ENCODE peak calls at places on chromosome 6, in four cellular contexts. C, B, S and W are unnamed samples.

GRCh38 chr6:151482290-151482689 is 11.5 kb upstream of the CCDC170 start:
- DNase-seq in S (no peak), C (no peak), B (no peak), W (peak)

GRCh38 chr6:42928748-42929087 is 562 bp upstream of the CNPY3 start:
- DNase-seq in B (peak), C (no peak), S (no peak), W (no peak)

GRCh38 chr6:101806241-101806640 is 412.7 kb downstream of the GRIK2 start:
- DNase-seq in C (no peak), B (peak), S (peak), W (peak)

GRCh38 chr6:11143394-11144371 is 32.2 kb upstream of the ERVFRD-1 start:
- DNase-seq in C (peak), S (peak), B (peak), W (peak)

GRCh38 chr6:142867988-142868818 is 76.8 kb downstream of the HIVEP2 start:
- DNase-seq in S (no peak), B (no peak), C (no peak), W (peak)

GRCh38 chr6:54877713-54878317 is 31.2 kb downstream of the FAM83B start:
- DNase-seq in S (no peak), C (no peak), B (no peak), W (no peak)

GRCh38 chr6:25224237-25224636 is 54.9 kb upstream of the CARMIL1 start:
- DNase-seq in B (no peak), S (no peak), C (no peak), W (no peak)

GRCh38 chr6:61894536-61894935 is 391.5 kb downstream of the KHDRBS2 start:
- DNase-seq in B (no peak), C (no peak), S (no peak), W (no peak)

GRCh38 chr6:2947424-2947823 is 23.9 kb downstream of the SERPINB6 start:
- DNase-seq in B (no peak), C (no peak), S (no peak), W (no peak)

GRCh38 chr6:19121516-19121915 is 715.7 kb upstream of the ID4 start:
- DNase-seq in S (no peak), C (no peak), B (no peak), W (no peak)

GRCh38 chr6:7438011-7438410 is 48.4 kb downstream of the RIOK1 start:
- DNase-seq in C (no peak), B (no peak), S (no peak), W (no peak)

GRCh38 chr6:20160541-20161283 is 51.6 kb downstream of the MBOAT1 start:
- DNase-seq in B (no peak), S (no peak), C (no peak), W (no peak)

GRCh38 chr6:111835807-111836206 is 37.4 kb downstream of the FYN start:
- DNase-seq in S (no peak), C (no peak), B (no peak), W (no peak)

GRCh38 chr6:138647006-138647405 is 126.6 kb upstream of the CCDC28A start:
- DNase-seq in B (no peak), S (peak), C (no peak), W (peak)

GRCh38 chr6:28977351-28978136 is 27.6 kb downstream of the ZNF311 start:
- DNase-seq in C (no peak), S (peak), B (peak), W (peak)

GRCh38 chr6:1917628-1918371 is 308.1 kb downstream of the FOXC1 start:
- DNase-seq in C (peak), S (peak), B (peak), W (peak)

GRCh38 chr6:158793432-158793831 is 25.7 kb downstream of the EZR start:
- DNase-seq in C (peak), B (peak), S (no peak), W (peak)

GRCh38 chr6:30544666-30545272 is 11.5 kb downstream of the GNL1 start:
- DNase-seq in S (peak), B (peak), C (peak), W (peak)

GRCh38 chr6:42108071-42108470 is 34.3 kb downstream of the C6orf132 start:
- DNase-seq in B (no peak), C (no peak), S (no peak), W (no peak)

GRCh38 chr6:107647439-107647948 is 157.6 kb downstream of the SOBP start:
- DNase-seq in C (no peak), S (no peak), B (no peak), W (no peak)

GRCh38 chr6:136989591-136990578 is 54.9 kb downstream of the IL20RA start:
- DNase-seq in S (no peak), C (no peak), B (no peak), W (no peak)

GRCh38 chr6:95949985-95950384 is 65.8 kb upstream of the FUT9 start:
- DNase-seq in S (no peak), B (no peak), C (no peak), W (no peak)

GRCh38 chr6:2103644-2104523 is 141.5 kb downstream of the GMDS start:
- DNase-seq in B (peak), S (peak), C (peak), W (peak)

GRCh38 chr6:112014483-112014882 is 39.4 kb upstream of the CCN6 start:
- DNase-seq in C (no peak), S (peak), B (peak), W (peak)

GRCh38 chr6:169024047-169024660 is 229.5 kb downstream of the THBS2 start:
- DNase-seq in S (no peak), C (no peak), B (no peak), W (no peak)

GRCh38 chr6:97068211-97068610 is 143.7 kb downstream of the KLHL32 start:
- DNase-seq in S (peak), B (peak), C (peak), W (peak)

GRCh38 chr6:15410752-15411151 is 164.9 kb downstream of the JARID2 start:
- DNase-seq in S (no peak), C (no peak), B (no peak), W (no peak)

GRCh38 chr6:39068391-39068790 is 19.8 kb downstream of the GLP1R start:
- DNase-seq in S (no peak), B (no peak), C (no peak), W (no peak)

GRCh38 chr6:133467231-133467981 is 226.2 kb downstream of the EYA4 start:
- DNase-seq in C (no peak), S (no peak), B (no peak), W (peak)

GRCh38 chr6:225121-225721 is 67.1 kb upstream of the DUSP22 start:
- DNase-seq in C (no peak), S (peak), B (peak), W (no peak)

GRCh38 chr6:133587841-133588240 is 301.1 kb upstream of the TCF21 start:
- DNase-seq in B (no peak), S (no peak), C (no peak), W (peak)

GRCh38 chr6:49087372-49087771 is 375.7 kb downstream of the MMUT start:
- DNase-seq in C (no peak), S (no peak), B (no peak), W (peak)

GRCh38 chr6:138403324-138403800 is 661 bp upstream of the HEBP2 start:
- DNase-seq in C (no peak), B (no peak), S (no peak), W (no peak)

GRCh38 chr6:139768196-139768595 is 393.7 kb upstream of the CITED2 start:
- DNase-seq in S (no peak), B (no peak), C (no peak), W (no peak)

DNA sequence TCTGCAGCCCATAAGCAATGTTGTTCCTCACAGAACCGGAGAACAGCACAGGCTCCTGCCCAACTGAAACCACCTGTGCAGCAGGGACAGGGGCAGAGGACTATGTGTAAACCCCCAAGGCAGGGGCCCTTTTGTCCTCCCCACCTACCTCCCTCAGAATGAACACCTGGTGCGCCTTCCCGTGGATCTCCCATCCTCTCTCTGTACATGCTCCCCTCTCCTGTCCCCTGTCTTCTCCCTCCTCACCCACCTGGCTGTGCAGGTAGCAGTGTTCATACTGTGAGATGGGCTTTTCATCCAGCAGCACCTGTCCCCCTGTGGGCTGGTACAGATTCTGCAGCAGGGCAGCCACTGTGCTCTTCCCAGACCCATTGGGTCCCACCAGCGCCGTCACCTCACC is 8.5 kb downstream of the TAP2 start:
- DNase-seq in B (no peak), S (no peak), C (no peak), W (no peak)
- H3K9ac ChIP-seq in B (no peak), S (no peak), C (no peak), W (no peak)

GRCh38 chr6:135358251-135358821 is 139.2 kb downstream of the AHI1 start:
- DNase-seq in S (peak), B (peak), C (no peak), W (peak)
- H3K9ac ChIP-seq in S (no peak), B (no peak), C (no peak), W (peak)

DNA sequence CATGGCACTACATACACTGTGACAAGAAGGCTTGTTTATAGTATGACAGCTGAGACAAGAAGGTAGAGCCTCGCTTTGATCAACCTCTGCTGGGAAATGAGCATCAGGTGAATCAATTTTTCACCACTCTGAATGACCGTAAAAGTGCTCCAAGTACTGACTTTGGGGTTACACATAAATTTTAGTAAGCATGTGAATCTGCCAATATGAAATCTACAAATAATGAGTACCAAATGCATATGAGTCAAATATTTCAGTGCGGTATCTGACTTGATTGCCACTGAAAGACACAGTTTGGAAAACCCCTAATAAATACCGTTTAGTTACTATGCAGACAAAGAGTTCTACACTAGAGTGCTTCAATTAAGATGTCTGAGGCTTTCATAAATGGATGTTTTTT is 77.8 kb downstream of the ATG5 start:
- DNase-seq in C (no peak), S (no peak), B (no peak), W (no peak)
- H3K9ac ChIP-seq in C (no peak), S (no peak), B (no peak), W (no peak)

DNA sequence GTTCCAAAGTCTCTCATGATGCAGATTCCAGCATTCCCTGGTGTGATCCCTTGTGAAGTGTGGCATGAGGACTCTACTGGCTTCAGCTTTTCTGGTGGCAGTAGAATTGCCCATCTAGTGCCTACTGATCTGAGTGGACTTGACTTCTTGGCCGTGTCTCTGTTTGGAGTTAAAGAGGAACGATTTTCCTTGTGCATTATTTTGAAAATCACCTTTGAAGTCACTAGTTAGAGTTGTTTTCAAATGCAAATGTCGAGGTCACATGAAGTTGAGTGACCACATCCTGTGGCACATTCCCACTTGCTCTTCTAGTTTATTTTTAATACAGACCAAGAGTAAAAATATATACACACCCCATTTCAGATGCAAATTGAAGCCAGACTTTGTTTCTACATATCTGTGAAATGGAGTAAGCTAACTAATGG is 270.7 kb upstream of the TAB2 start:
- DNase-seq in B (no peak), C (no peak), S (no peak), W (no peak)
- H3K9ac ChIP-seq in B (no peak), C (no peak), S (no peak), W (no peak)

GRCh38 chr6:170208171-170208601 is 82.7 kb downstream of the DLL1 start:
- DNase-seq in C (no peak), B (no peak), S (no peak), W (no peak)

GRCh38 chr6:170210026-170210390 is 80.9 kb downstream of the DLL1 start:
- DNase-seq in C (no peak), B (no peak), S (no peak), W (no peak)

GRCh38 chr6:170210651-170211403 is 80.1 kb downstream of the DLL1 start:
- DNase-seq in C (no peak), B (no peak), S (no peak), W (no peak)

GRCh38 chr6:170208651-170209353 is 82.1 kb downstream of the DLL1 start:
- DNase-seq in S (no peak), B (no peak), C (no peak), W (no peak)

GRCh38 chr6:170209354-170210025 is 81.4 kb downstream of the DLL1 start:
- DNase-seq in B (no peak), C (no peak), S (no peak), W (no peak)
- H3K9ac ChIP-seq in B (no peak), C (no peak), S (no peak), W (no peak)